ENCODE peak calls at places on chromosomes 12 and 14, in seven cellular contexts. One of them, this sample, is unnamed.

GRCh38 chr12:127125607-127126259 is 1141.2 kb upstream of the TMEM132C start:
- DNase-seq in effector CD4-positive, alpha-beta T cell: no peak
- DNase-seq in naive thymus-derived CD8-positive, alpha-beta T cell: no peak
- DNase-seq in BJ: peak
- DNase-seq in stimulated activated CD8-positive, alpha-beta memory T cell treated with anti-CD3 and anti-CD28 coated beads, Interleukin-7, amount 100 ng/mL, for 24 hours: no peak
- DNase-seq in dermis microvascular lymphatic vessel endothelial cell: no peak
- DNase-seq in thoracic aorta: no peak
- DNase-seq in this sample: peak

GRCh38 chr14:69696633-69697557 is 70.0 kb upstream of the SRSF5 start:
- DNase-seq in effector CD4-positive, alpha-beta T cell: no peak
- DNase-seq in naive thymus-derived CD8-positive, alpha-beta T cell: no peak
- DNase-seq in BJ: no peak
- DNase-seq in stimulated activated CD8-positive, alpha-beta memory T cell treated with anti-CD3 and anti-CD28 coated beads, Interleukin-7, amount 100 ng/mL, for 24 hours: no peak
- DNase-seq in dermis microvascular lymphatic vessel endothelial cell: no peak
- DNase-seq in thoracic aorta: no peak
- DNase-seq in this sample: no peak

GRCh38 chr14:95328876-95329503 is 9.3 kb upstream of the CLMN start:
- DNase-seq in effector CD4-positive, alpha-beta T cell: no peak
- DNase-seq in naive thymus-derived CD8-positive, alpha-beta T cell: no peak
- DNase-seq in BJ: no peak
- DNase-seq in stimulated activated CD8-positive, alpha-beta memory T cell treated with anti-CD3 and anti-CD28 coated beads, Interleukin-7, amount 100 ng/mL, for 24 hours: no peak
- DNase-seq in dermis microvascular lymphatic vessel endothelial cell: no peak
- DNase-seq in thoracic aorta: no peak
- DNase-seq in this sample: no peak

GRCh38 chr12:88493651-88494050 is 86.6 kb downstream of the KITLG start:
- DNase-seq in effector CD4-positive, alpha-beta T cell: no peak
- DNase-seq in naive thymus-derived CD8-positive, alpha-beta T cell: no peak
- DNase-seq in BJ: no peak
- DNase-seq in stimulated activated CD8-positive, alpha-beta memory T cell treated with anti-CD3 and anti-CD28 coated beads, Interleukin-7, amount 100 ng/mL, for 24 hours: no peak
- DNase-seq in dermis microvascular lymphatic vessel endothelial cell: no peak
- DNase-seq in thoracic aorta: no peak
- DNase-seq in this sample: no peak

GRCh38 chr12:109686523-109686922 is 27.1 kb upstream of the FAM222A start:
- DNase-seq in effector CD4-positive, alpha-beta T cell: no peak
- DNase-seq in naive thymus-derived CD8-positive, alpha-beta T cell: no peak
- DNase-seq in BJ: no peak
- DNase-seq in stimulated activated CD8-positive, alpha-beta memory T cell treated with anti-CD3 and anti-CD28 coated beads, Interleukin-7, amount 100 ng/mL, for 24 hours: no peak
- DNase-seq in dermis microvascular lymphatic vessel endothelial cell: no peak
- DNase-seq in thoracic aorta: no peak
- DNase-seq in this sample: no peak

GRCh38 chr12:99984271-99985128 is at the start of gene ANKS1B:
- DNase-seq in effector CD4-positive, alpha-beta T cell: no peak
- DNase-seq in naive thymus-derived CD8-positive, alpha-beta T cell: no peak
- DNase-seq in BJ: no peak
- DNase-seq in stimulated activated CD8-positive, alpha-beta memory T cell treated with anti-CD3 and anti-CD28 coated beads, Interleukin-7, amount 100 ng/mL, for 24 hours: no peak
- DNase-seq in dermis microvascular lymphatic vessel endothelial cell: peak
- DNase-seq in thoracic aorta: peak
- DNase-seq in this sample: no peak

GRCh38 chr14:72416892-72417291 is 477.0 kb downstream of the DPF3 start:
- DNase-seq in effector CD4-positive, alpha-beta T cell: no peak
- DNase-seq in naive thymus-derived CD8-positive, alpha-beta T cell: no peak
- DNase-seq in BJ: no peak
- DNase-seq in stimulated activated CD8-positive, alpha-beta memory T cell treated with anti-CD3 and anti-CD28 coated beads, Interleukin-7, amount 100 ng/mL, for 24 hours: no peak
- DNase-seq in dermis microvascular lymphatic vessel endothelial cell: no peak
- DNase-seq in thoracic aorta: no peak
- DNase-seq in this sample: no peak

GRCh38 chr12:63978519-63978918 is 134.0 kb downstream of the SRGAP1 start:
- DNase-seq in effector CD4-positive, alpha-beta T cell: no peak
- DNase-seq in naive thymus-derived CD8-positive, alpha-beta T cell: no peak
- DNase-seq in BJ: peak
- DNase-seq in stimulated activated CD8-positive, alpha-beta memory T cell treated with anti-CD3 and anti-CD28 coated beads, Interleukin-7, amount 100 ng/mL, for 24 hours: no peak
- DNase-seq in dermis microvascular lymphatic vessel endothelial cell: peak
- DNase-seq in thoracic aorta: no peak
- DNase-seq in this sample: no peak

GRCh38 chr12:53820503-53820902 is 68.7 kb upstream of the CISTR start:
- DNase-seq in effector CD4-positive, alpha-beta T cell: no peak
- DNase-seq in naive thymus-derived CD8-positive, alpha-beta T cell: no peak
- DNase-seq in BJ: peak
- DNase-seq in stimulated activated CD8-positive, alpha-beta memory T cell treated with anti-CD3 and anti-CD28 coated beads, Interleukin-7, amount 100 ng/mL, for 24 hours: no peak
- DNase-seq in dermis microvascular lymphatic vessel endothelial cell: peak
- DNase-seq in thoracic aorta: no peak
- DNase-seq in this sample: no peak

GRCh38 chr12:89556976-89557375 is 31.1 kb upstream of the POC1B start:
- DNase-seq in effector CD4-positive, alpha-beta T cell: no peak
- DNase-seq in naive thymus-derived CD8-positive, alpha-beta T cell: no peak
- DNase-seq in BJ: no peak
- DNase-seq in stimulated activated CD8-positive, alpha-beta memory T cell treated with anti-CD3 and anti-CD28 coated beads, Interleukin-7, amount 100 ng/mL, for 24 hours: no peak
- DNase-seq in dermis microvascular lymphatic vessel endothelial cell: peak
- DNase-seq in thoracic aorta: no peak
- DNase-seq in this sample: no peak

GRCh38 chr14:36967892-36968555 is 204.4 kb downstream of the SLC25A21 start:
- DNase-seq in effector CD4-positive, alpha-beta T cell: no peak
- DNase-seq in naive thymus-derived CD8-positive, alpha-beta T cell: no peak
- DNase-seq in BJ: no peak
- DNase-seq in stimulated activated CD8-positive, alpha-beta memory T cell treated with anti-CD3 and anti-CD28 coated beads, Interleukin-7, amount 100 ng/mL, for 24 hours: no peak
- DNase-seq in dermis microvascular lymphatic vessel endothelial cell: no peak
- DNase-seq in thoracic aorta: no peak
- DNase-seq in this sample: no peak

GRCh38 chr14:55754471-55754870 is 174.5 kb downstream of the KTN1 start:
- DNase-seq in effector CD4-positive, alpha-beta T cell: no peak
- DNase-seq in naive thymus-derived CD8-positive, alpha-beta T cell: no peak
- DNase-seq in BJ: no peak
- DNase-seq in stimulated activated CD8-positive, alpha-beta memory T cell treated with anti-CD3 and anti-CD28 coated beads, Interleukin-7, amount 100 ng/mL, for 24 hours: no peak
- DNase-seq in dermis microvascular lymphatic vessel endothelial cell: no peak
- DNase-seq in thoracic aorta: no peak
- DNase-seq in this sample: no peak

GRCh38 chr12:101945361-101946232 is 68.2 kb downstream of the DRAM1 start:
- DNase-seq in effector CD4-positive, alpha-beta T cell: no peak
- DNase-seq in naive thymus-derived CD8-positive, alpha-beta T cell: no peak
- DNase-seq in BJ: peak
- DNase-seq in stimulated activated CD8-positive, alpha-beta memory T cell treated with anti-CD3 and anti-CD28 coated beads, Interleukin-7, amount 100 ng/mL, for 24 hours: no peak
- DNase-seq in dermis microvascular lymphatic vessel endothelial cell: no peak
- DNase-seq in thoracic aorta: no peak
- DNase-seq in this sample: no peak

GRCh38 chr14:75562048-75562447 is 16.4 kb upstream of the FLVCR2 start:
- DNase-seq in effector CD4-positive, alpha-beta T cell: no peak
- DNase-seq in naive thymus-derived CD8-positive, alpha-beta T cell: no peak
- DNase-seq in BJ: no peak
- DNase-seq in stimulated activated CD8-positive, alpha-beta memory T cell treated with anti-CD3 and anti-CD28 coated beads, Interleukin-7, amount 100 ng/mL, for 24 hours: peak
- DNase-seq in dermis microvascular lymphatic vessel endothelial cell: no peak
- DNase-seq in thoracic aorta: no peak
- DNase-seq in this sample: peak

GRCh38 chr12:6715130-6715529 is 8.7 kb upstream of the COPS7A start:
- DNase-seq in effector CD4-positive, alpha-beta T cell: no peak
- DNase-seq in naive thymus-derived CD8-positive, alpha-beta T cell: no peak
- DNase-seq in BJ: no peak
- DNase-seq in stimulated activated CD8-positive, alpha-beta memory T cell treated with anti-CD3 and anti-CD28 coated beads, Interleukin-7, amount 100 ng/mL, for 24 hours: no peak
- DNase-seq in dermis microvascular lymphatic vessel endothelial cell: no peak
- DNase-seq in thoracic aorta: no peak
- DNase-seq in this sample: no peak

GRCh38 chr14:19920021-19920657 is at the start of gene OR4K5:
- DNase-seq in effector CD4-positive, alpha-beta T cell: no peak
- DNase-seq in naive thymus-derived CD8-positive, alpha-beta T cell: no peak
- DNase-seq in BJ: no peak
- DNase-seq in stimulated activated CD8-positive, alpha-beta memory T cell treated with anti-CD3 and anti-CD28 coated beads, Interleukin-7, amount 100 ng/mL, for 24 hours: no peak
- DNase-seq in dermis microvascular lymphatic vessel endothelial cell: no peak
- DNase-seq in thoracic aorta: no peak
- DNase-seq in this sample: no peak

GRCh38 chr14:61462566-61463195 is 141.3 kb downstream of the PRKCH start:
- DNase-seq in effector CD4-positive, alpha-beta T cell: no peak
- DNase-seq in naive thymus-derived CD8-positive, alpha-beta T cell: no peak
- DNase-seq in BJ: no peak
- DNase-seq in stimulated activated CD8-positive, alpha-beta memory T cell treated with anti-CD3 and anti-CD28 coated beads, Interleukin-7, amount 100 ng/mL, for 24 hours: no peak
- DNase-seq in dermis microvascular lymphatic vessel endothelial cell: peak
- DNase-seq in thoracic aorta: no peak
- DNase-seq in this sample: no peak

GRCh38 chr12:62698701-62699101 is 232.1 kb downstream of the MON2 start:
- DNase-seq in effector CD4-positive, alpha-beta T cell: no peak
- DNase-seq in naive thymus-derived CD8-positive, alpha-beta T cell: no peak
- DNase-seq in BJ: no peak
- DNase-seq in stimulated activated CD8-positive, alpha-beta memory T cell treated with anti-CD3 and anti-CD28 coated beads, Interleukin-7, amount 100 ng/mL, for 24 hours: no peak
- DNase-seq in dermis microvascular lymphatic vessel endothelial cell: peak
- DNase-seq in thoracic aorta: no peak
- DNase-seq in this sample: no peak

GRCh38 chr14:105249175-105250007 is 1.1 kb downstream of the BTBD6 start:
- DNase-seq in effector CD4-positive, alpha-beta T cell: no peak
- DNase-seq in naive thymus-derived CD8-positive, alpha-beta T cell: no peak
- DNase-seq in BJ: no peak
- DNase-seq in stimulated activated CD8-positive, alpha-beta memory T cell treated with anti-CD3 and anti-CD28 coated beads, Interleukin-7, amount 100 ng/mL, for 24 hours: no peak
- DNase-seq in dermis microvascular lymphatic vessel endothelial cell: peak
- DNase-seq in thoracic aorta: no peak
- DNase-seq in this sample: no peak

This sample was measured in GOT3.